ENCODE peak calls at places on chromosomes 3 and 15, in nine cellular contexts. X is activated T-helper 1 cell treated with anti-CD3 and anti-CD28 coated beads, Interleukin-2, amount 50 U/mL, for 16 hours; W is cardiac septum; U is neural crest cell; P is ACHN; C is cardiac muscle cell; E is kidney epithelial cell; K is activated T-cell treated with anti-CD3 and anti-CD28 coated beads for 1 hour; Z is NCI-H1436 treated with DMSO at 0.1 percent for 48 hours. H is an unnamed sample.
A peak's percentile ranks its signal among the peaks of the same experiment; 100 is the strongest.

GRCh38 chr3:106425021-106425420 is 556.2 kb upstream of the CBLB start:
- DNase-seq in X (no peak), W (no peak), U (no peak), P (no peak), C (peak; percentile 87), E (no peak), K (no peak), Z (no peak), H (no peak)

GRCh38 chr3:37320276-37320675 is 145.9 kb upstream of the LRRFIP2 start:
- DNase-seq in X (no peak), W (no peak), U (no peak), P (no peak), C (no peak), E (no peak), K (no peak), Z (no peak), H (no peak)

GRCh38 chr3:128617557-128618397 is 32.8 kb downstream of the RPN1 start:
- DNase-seq in X (peak; percentile 94), W (peak; percentile 99), U (peak; percentile 99), P (peak; percentile 94), C (peak; percentile 98), E (peak; percentile 67), K (peak; percentile 99), Z (peak; percentile 95), H (peak; percentile 96)

GRCh38 chr3:127233371-127233770 is 40.4 kb downstream of the PRR23E start:
- DNase-seq in X (no peak), W (peak; percentile 36), U (no peak), P (peak; percentile 18), C (peak; percentile 14), E (no peak), K (no peak), Z (no peak), H (peak; percentile 10)

GRCh38 chr15:63999177-63999576 is 47.1 kb downstream of the DAPK2 start:
- DNase-seq in X (no peak), W (no peak), U (no peak), P (no peak), C (no peak), E (no peak), K (no peak), Z (no peak), H (no peak)

GRCh38 chr15:77504310-77504709 is 83.6 kb downstream of the HMG20A start:
- DNase-seq in X (no peak), W (no peak), U (no peak), P (no peak), C (no peak), E (no peak), K (no peak), Z (peak; percentile 81), H (no peak)

GRCh38 chr3:50211930-50212329 is 6.9 kb downstream of the SLC38A3 start:
- DNase-seq in X (no peak), W (no peak), U (no peak), P (no peak), C (peak; percentile 80), E (peak; percentile 34), K (no peak), Z (no peak), H (no peak)

GRCh38 chr15:94397377-94397776 is 166.0 kb downstream of the MCTP2 start:
- DNase-seq in X (no peak), W (no peak), U (no peak), P (no peak), C (peak; percentile 11), E (no peak), K (no peak), Z (no peak), H (no peak)

GRCh38 chr3:178719036-178719635 is 182.9 kb downstream of the KCNMB2 start:
- DNase-seq in X (no peak), W (no peak), U (no peak), P (no peak), C (peak; percentile 57), E (no peak), K (no peak), Z (no peak), H (no peak)

GRCh38 chr15:100759116-100759515 is 120.5 kb upstream of the ALDH1A3 start:
- DNase-seq in X (no peak), W (no peak), U (no peak), P (no peak), C (peak; percentile 78), E (no peak), K (no peak), Z (no peak), H (no peak)

GRCh38 chr15:39720721-39721611 is 61.7 kb downstream of the FSIP1 start:
- DNase-seq in X (no peak), W (no peak), U (no peak), P (no peak), C (peak; percentile 41), E (no peak), K (no peak), Z (no peak), H (no peak)